ENCODE peak calls at places on chromosomes 3 and 15, in five cellular contexts. T is GM23338, N is HepG2, O is HCT116, D is GM23248. K is an unnamed sample. For H3K4me1, the result is how much of the 10 kb centered on the place peaks cover.

GRCh38 chr3:168002786-168003368 is 92.8 kb downstream of the GOLIM4 start:
- DNase-seq in T (no peak), N (no peak), O (no peak), D (peak), K (no peak)

GRCh38 chr15:73902121-73903020 is 23.9 kb upstream of the LOXL1 start:
- DNase-seq in T (no peak), N (no peak), O (no peak), D (no peak), K (no peak)

GRCh38 chr3:22296641-22297040 is 545.6 kb upstream of the ZNF385D start:
- DNase-seq in T (no peak), N (no peak), O (no peak), D (peak), K (no peak)

GRCh38 chr3:61768284-61769012 is 207.1 kb downstream of the PTPRG start:
- DNase-seq in T (no peak), N (no peak), O (no peak), D (peak), K (no peak)

GRCh38 chr3:177221734-177222133 is 24.5 kb upstream of the TBL1XR1 start:
- DNase-seq in T (no peak), N (no peak), O (no peak), D (no peak), K (no peak)

GRCh38 chr3:13748500-13748899 is 131.4 kb downstream of the WNT7A start:
- DNase-seq in T (no peak), N (no peak), O (no peak), D (no peak), K (no peak)

GRCh38 chr3:14204605-14205284 is 26.1 kb downstream of the LSM3 start:
- DNase-seq in T (no peak), N (no peak), O (no peak), D (peak), K (no peak)

GRCh38 chr15:56445746-56446145 is 19.2 kb downstream of the MNS1 start:
- DNase-seq in T (no peak), N (no peak), O (no peak), D (no peak), K (no peak)

GRCh38 chr15:51132384-51133139 is 37.9 kb upstream of the TNFAIP8L3 start:
- DNase-seq in T (peak), N (peak), O (peak), D (peak), K (no peak)

GRCh38 chr3:49841126-49841525 is 15.2 kb downstream of the TRAIP start:
- DNase-seq in T (peak), N (no peak), O (peak), D (peak), K (peak)

GRCh38 chr3:52238193-52238760 is 681 bp downstream of the TWF2 start:
- DNase-seq in T (peak), N (peak), O (no peak), D (peak), K (no peak)

GRCh38 chr15:25891108-25891507 is 28.0 kb upstream of the ATP10A start:
- DNase-seq in T (no peak), N (no peak), O (no peak), D (no peak), K (no peak)

GRCh38 chr15:85849946-85850345 is 55.2 kb upstream of the KLHL25 start:
- DNase-seq in T (no peak), N (no peak), O (no peak), D (no peak), K (no peak)

GRCh38 chr3:48305396-48305795 is 28.1 kb downstream of the SPINK8 start:
- DNase-seq in T (no peak), N (no peak), O (no peak), D (no peak), K (no peak)

GRCh38 chr3:9276761-9277370 is 27.4 kb upstream of the SRGAP3 start:
- DNase-seq in T (no peak), N (no peak), O (no peak), D (no peak), K (no peak)

GRCh38 chr3:129824926-129825541 is 68.5 kb downstream of the TMCC1 start:
- DNase-seq in T (peak), N (peak), O (peak), D (peak), K (peak)

GRCh38 chr15:25705430-25706115 is 157.6 kb downstream of the ATP10A start:
- DNase-seq in T (no peak), N (no peak), O (no peak), D (no peak), K (no peak)

GRCh38 chr3:125190781-125191180 is 21.8 kb downstream of the SLC12A8 start:
- DNase-seq in T (no peak), N (no peak), O (no peak), D (no peak), K (no peak)

GRCh38 chr3:135865085-135865484 is 100.4 kb upstream of the PPP2R3A start:
- DNase-seq in T (no peak), N (no peak), O (no peak), D (peak), K (no peak)

GRCh38 chr15:43105077-43105769 is 615 bp downstream of the UBR1 start:
- DNase-seq in T (peak), N (peak), O (no peak), D (peak), K (no peak)

GRCh38 chr3:22189616-22190015 is 438.6 kb upstream of the ZNF385D start:
- DNase-seq in T (no peak), N (no peak), O (no peak), D (no peak), K (no peak)

GRCh38 chr3:41900265-41900664 is 61.6 kb downstream of the ULK4 start:
- DNase-seq in T (no peak), N (no peak), O (no peak), D (peak), K (no peak)

GRCh38 chr15:101314301-101314700 is 19.3 kb upstream of the SNRPA1 start:
- DNase-seq in T (no peak), N (no peak), O (no peak), D (no peak), K (no peak)

GRCh38 chr3:34107669-34108068 is 309.2 kb downstream of the PDCD6IP start:
- DNase-seq in T (no peak), N (no peak), O (no peak), D (no peak), K (no peak)

GRCh38 chr3:142501004-142501926 is 53.4 kb upstream of the XRN1 start:
- DNase-seq in T (no peak), N (no peak), O (no peak), D (peak), K (no peak)

GRCh38 chr3:50028336-50028735 is 60.4 kb upstream of the RBM5 start:
- DNase-seq in T (no peak), N (no peak), O (no peak), D (peak), K (no peak)

GRCh38 chr3:81326245-81326644 is 435.2 kb downstream of the GBE1 start:
- DNase-seq in T (no peak), N (no peak), O (no peak), D (no peak), K (no peak)

GRCh38 chr15:28873006-28873405 is 12.8 kb upstream of the APBA2 start:
- DNase-seq in T (no peak), N (no peak), O (no peak), D (no peak), K (no peak)

GRCh38 chr15:77859491-77860060 is 217.9 kb downstream of the TBC1D2B start:
- DNase-seq in T (peak), N (no peak), O (no peak), D (no peak), K (no peak)

GRCh38 chr3:63450634-63451363 is 172.7 kb downstream of the SYNPR start:
- DNase-seq in T (no peak), N (no peak), O (no peak), D (peak), K (no peak)

GRCh38 chr15:77118787-77119410 is 48.0 kb upstream of the TSPAN3 start:
- DNase-seq in T (peak), N (peak), O (peak), D (peak), K (peak)

GRCh38 chr15:49103002-49103401 is 52.4 kb downstream of the COPS2 start:
- DNase-seq in T (no peak), N (no peak), O (no peak), D (peak), K (no peak)

GRCh38 chr15:65576669-65577068 is 34.3 kb downstream of the INTS14 start:
- DNase-seq in T (no peak), N (no peak), O (no peak), D (peak), K (no peak)

DNA sequence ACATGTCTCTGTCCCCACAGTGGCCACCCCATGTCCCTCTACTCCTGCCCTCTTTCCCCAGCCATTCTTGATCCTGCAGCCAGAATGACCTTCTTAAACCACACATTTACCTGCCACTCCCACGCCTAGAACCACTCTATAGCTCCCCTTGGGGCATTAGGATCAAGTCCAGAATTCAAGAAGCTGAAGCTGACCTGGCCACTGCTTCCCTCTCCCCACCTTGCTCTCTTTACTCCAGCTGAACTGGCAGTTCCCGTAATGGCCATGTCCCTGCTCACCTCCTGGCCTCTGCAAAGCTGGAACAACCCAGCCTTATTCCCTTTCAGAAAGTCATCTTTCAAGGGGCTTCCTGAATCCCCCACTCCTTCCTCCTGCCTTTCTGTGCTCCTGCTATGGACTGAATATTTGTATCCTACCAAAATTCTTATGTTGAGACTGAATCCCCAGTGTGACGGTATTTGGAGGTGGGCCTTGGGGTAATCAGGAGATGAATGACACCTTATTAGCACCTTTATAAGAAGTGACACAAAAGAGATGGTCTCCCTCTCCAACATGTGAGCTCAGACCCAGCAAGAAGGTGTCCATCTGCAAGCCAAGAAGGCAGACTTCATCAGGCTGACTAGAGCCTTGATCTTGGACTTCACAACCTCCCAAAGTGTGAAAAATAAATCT is 3.8 kb downstream of the CSRNP1 start:
- DNase-seq in T (no peak), N (no peak), O (no peak), D (peak), K (no peak)
- H3K27ac ChIP-seq in T (no peak), N (no peak), O (no peak), D (peak), K (no peak)

DNA sequence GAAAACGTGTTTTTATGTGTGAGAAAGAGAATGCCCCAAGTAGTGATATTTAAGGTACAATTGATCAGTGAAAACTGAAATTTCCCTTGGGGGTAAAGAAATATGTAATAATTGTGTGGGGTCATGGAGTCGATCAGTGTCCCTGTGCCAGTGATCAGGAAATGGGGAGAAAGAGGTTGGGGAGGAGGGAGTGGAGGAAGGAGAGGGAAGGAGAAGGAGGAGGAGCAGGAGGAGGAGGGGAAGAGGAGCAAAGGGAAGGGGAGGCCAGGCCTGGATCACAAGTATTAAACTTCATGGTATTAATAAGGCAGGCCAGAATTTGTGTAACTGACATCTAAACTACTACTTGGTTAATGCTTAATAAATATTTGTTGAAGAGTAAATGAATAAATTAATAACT is 30.4 kb downstream of the THSD4 start:
- DNase-seq in T (no peak), N (no peak), O (no peak), D (no peak), K (no peak)
- H3K4me1 ChIP-seq in T (under half), N (under half), O (under half), D (under half), K (under half)

GRCh38 chr3:15427182-15427880 is at the start of the genes EAF1 and METTL6:
- DNase-seq in T (peak), N (peak), O (peak), D (peak), K (peak)
- TF ChIP-seq EZH2 in T (no peak), N (no peak), O (no peak), D (no peak), K (no peak)

GRCh38 chr15:90711842-90712241 is 5.3 kb upstream of the BLM start:
- DNase-seq in T (no peak), N (no peak), O (no peak), D (no peak), K (no peak)

GRCh38 chr15:90711418-90711824 is 5.7 kb upstream of the BLM start:
- DNase-seq in T (no peak), N (no peak), O (no peak), D (no peak), K (no peak)

GRCh38 chr15:90708516-90708915 is 8.6 kb upstream of the BLM start:
- DNase-seq in T (no peak), N (no peak), O (no peak), D (no peak), K (no peak)

GRCh38 chr15:90709278-90709677 is 7.9 kb upstream of the BLM start:
- DNase-seq in T (no peak), N (no peak), O (no peak), D (no peak), K (no peak)

GRCh38 chr15:90710436-90710835 is 6.7 kb upstream of the BLM start:
- DNase-seq in T (peak), N (no peak), O (no peak), D (peak), K (no peak)
- H3K27ac ChIP-seq in T (no peak), N (no peak), O (no peak), D (no peak), K (no peak)

GRCh38 chr3:100102757-100103156 is 11.5 kb downstream of the FILIP1L start:
- DNase-seq in T (no peak), N (no peak), O (no peak), D (no peak), K (no peak)

GRCh38 chr3:100104442-100104798 is 9.9 kb downstream of the FILIP1L start:
- DNase-seq in T (no peak), N (no peak), O (no peak), D (no peak), K (no peak)

GRCh38 chr3:100104817-100105413 is 9.4 kb downstream of the FILIP1L start:
- DNase-seq in T (no peak), N (no peak), O (no peak), D (peak), K (no peak)

GRCh38 chr3:100105536-100105935 is 8.8 kb downstream of the FILIP1L start:
- DNase-seq in T (no peak), N (no peak), O (no peak), D (peak), K (no peak)

DNA sequence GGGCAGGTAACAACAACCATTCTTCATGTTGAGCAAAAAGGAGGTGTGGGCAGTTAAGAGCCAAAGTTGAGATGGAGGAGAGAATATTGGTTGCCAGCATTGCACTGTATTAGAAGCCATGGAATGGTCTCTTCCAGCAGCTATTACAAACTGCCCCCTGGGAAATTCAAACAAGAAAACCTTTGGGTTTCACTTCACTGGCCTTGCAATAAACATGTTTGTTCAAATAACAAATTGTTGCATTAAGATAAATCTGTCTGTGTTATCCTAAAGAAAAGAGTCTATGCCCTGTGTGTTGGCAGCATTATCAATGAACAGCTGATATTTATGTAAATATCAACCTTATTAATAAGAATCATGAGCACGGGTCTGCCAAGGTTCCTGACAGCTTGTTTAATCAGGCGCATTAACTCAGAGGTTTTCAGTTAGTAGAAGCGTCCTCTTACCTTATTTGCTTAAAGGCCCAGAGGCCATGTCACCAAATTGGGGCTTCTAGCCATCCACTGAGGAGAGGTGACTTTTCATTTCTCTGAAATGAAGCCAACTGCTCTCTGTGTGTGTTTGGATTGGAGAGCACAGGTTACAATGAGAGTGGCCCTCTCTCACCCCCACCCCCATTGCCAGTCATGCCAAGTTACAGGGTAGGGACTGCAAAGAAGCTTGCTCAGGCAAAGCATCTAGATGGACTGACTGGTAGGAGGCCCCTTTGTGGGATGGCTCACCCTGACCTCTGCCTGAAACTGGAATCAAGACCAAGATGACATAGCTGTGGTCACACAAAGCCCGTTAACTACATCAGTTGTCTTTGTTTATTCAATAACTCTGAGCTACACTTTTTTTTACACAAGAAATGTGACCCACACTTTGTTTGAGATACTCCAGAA is 10.5 kb downstream of the FILIP1L start:
- DNase-seq in T (no peak), N (peak), O (no peak), D (peak), K (no peak)
- H3K4me1 ChIP-seq in T (under half), N (half or more), O (under half), D (under half), K (under half)

GRCh38 chr15:45378149-45378912 is at the start of gene GATM:
- DNase-seq in T (peak), N (no peak), O (no peak), D (peak), K (no peak)

GRCh38 chr15:45376300-45376928 is 1.9 kb downstream of the GATM start:
- DNase-seq in T (no peak), N (no peak), O (no peak), D (no peak), K (no peak)

GRCh38 chr15:45376967-45377629 is 1.2 kb downstream of the GATM start:
- DNase-seq in T (no peak), N (no peak), O (no peak), D (no peak), K (no peak)

GRCh38 chr15:45378913-45379262 is 544 bp upstream of the GATM start:
- DNase-seq in T (peak), N (no peak), O (no peak), D (no peak), K (no peak)

DNA sequence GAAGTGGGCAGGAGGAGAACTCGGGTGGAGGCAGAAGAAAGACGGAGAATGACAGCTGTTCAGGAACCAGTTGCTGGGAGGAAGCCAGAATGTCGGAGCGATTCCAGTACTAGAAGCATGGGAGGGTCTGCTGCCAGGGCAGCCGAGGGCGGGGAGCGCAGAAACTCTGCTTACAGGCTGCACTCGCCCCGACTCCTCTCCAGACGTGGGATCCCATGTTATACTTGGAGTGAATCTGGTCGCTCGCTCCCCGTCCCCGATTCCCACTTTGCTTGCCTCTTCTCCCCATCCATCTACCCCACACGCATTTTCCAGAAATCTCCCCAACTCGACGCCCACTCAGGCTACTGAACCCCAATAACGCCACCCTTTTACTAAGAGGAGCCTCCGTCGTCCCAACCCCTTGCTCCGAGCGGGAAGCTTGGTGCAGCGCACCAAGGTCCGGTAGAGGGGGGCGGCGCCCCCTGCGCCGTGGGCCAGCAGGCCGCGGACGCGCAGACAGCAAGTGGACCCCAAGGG is 655 bp downstream of the GATM start:
- DNase-seq in T (peak), N (no peak), O (no peak), D (peak), K (no peak)
- TF ChIP-seq EZH2 in T (peak), N (no peak), O (no peak), D (peak), K (no peak)

GRCh38 chr15:98850991-98851776 is 156.4 kb downstream of the PGPEP1L start:
- DNase-seq in T (peak), N (peak), O (peak), D (peak), K (peak)
- H3K27ac ChIP-seq in T (peak), N (no peak), O (no peak), D (peak), K (peak)

K was measured in DND-41.